ENCODE peak calls at places on chromosomes 16 and 17, in six cellular contexts. R is cardiac muscle cell; W is H9; L is adrenal gland; K is CD8-positive, alpha-beta memory T cell; G is breast epithelium. V is an unnamed sample.

GRCh38 chr16:4601317-4602186 is 13.1 kb downstream of the UBALD1 start:
- DNase-seq in R (peak; percentile 36), W (no peak), G (peak; percentile 64), L (peak; percentile 85), K (no peak), V (no peak)

GRCh38 chr17:68491864-68492263 is 20.4 kb upstream of the PRKAR1A start:
- DNase-seq in G (peak; percentile 72), R (no peak), K (no peak), L (peak; percentile 76), W (no peak), V (no peak)

GRCh38 chr17:19260958-19261357 is 23.8 kb downstream of the EPN2 start:
- DNase-seq in K (no peak), G (no peak), L (no peak), W (no peak), R (no peak), V (no peak)

GRCh38 chr17:1256699-1257098 is 13.5 kb upstream of the BHLHA9 start:
- DNase-seq in W (no peak), L (no peak), K (no peak), R (no peak), G (no peak), V (no peak)

GRCh38 chr17:82920150-82920549 is 80.3 kb upstream of the ZNF750 start:
- DNase-seq in W (no peak), R (no peak), G (no peak), L (no peak), K (no peak), V (no peak)

GRCh38 chr16:35011-35775 is 18.2 kb downstream of the POLR3K start:
- DNase-seq in R (no peak), G (no peak), L (peak; percentile 46), W (no peak), K (no peak), V (no peak)

GRCh38 chr16:13957197-13958078 is 37.5 kb downstream of the ERCC4 start:
- DNase-seq in K (no peak), L (peak; percentile 93), W (no peak), R (peak; percentile 96), G (peak; percentile 44), V (peak; percentile 80)

GRCh38 chr17:49000943-49001342 is 3.8 kb downstream of the IGF2BP1 start:
- DNase-seq in R (no peak), W (no peak), L (no peak), G (no peak), K (no peak), V (no peak)

GRCh38 chr17:73394523-73395450 is 83.0 kb upstream of the CDC42EP4 start:
- DNase-seq in L (no peak), G (no peak), K (no peak), W (peak; percentile 37), R (no peak), V (no peak)

GRCh38 chr16:1560153-1560552 is 26.7 kb downstream of the TMEM204 start:
- DNase-seq in W (no peak), G (no peak), L (no peak), R (no peak), K (no peak), V (no peak)

GRCh38 chr17:80313160-80313829 is 52.6 kb downstream of the RNF213 start:
- DNase-seq in W (no peak), G (no peak), K (no peak), R (no peak), L (no peak), V (no peak)

GRCh38 chr17:39694593-39694992 is 5.3 kb upstream of the ERBB2 start:
- DNase-seq in L (no peak), W (no peak), G (no peak), R (no peak), K (no peak), V (no peak)

GRCh38 chr17:48335858-48336500 is 94.0 kb downstream of the SKAP1 start:
- DNase-seq in L (no peak), R (peak; percentile 67), W (no peak), G (no peak), K (peak; percentile 61), V (no peak)

GRCh38 chr17:46841561-46842379 is 9.6 kb upstream of the WNT9B start:
- DNase-seq in R (peak; percentile 29), L (no peak), G (no peak), K (no peak), W (peak; percentile 81), V (no peak)

GRCh38 chr16:5027575-5028235 is 6.0 kb downstream of the NAGPA start:
- DNase-seq in G (no peak), R (no peak), K (no peak), W (no peak), L (no peak), V (no peak)

GRCh38 chr17:28498652-28499365 is 7.3 kb upstream of the FOXN1 start:
- DNase-seq in K (no peak), W (no peak), R (no peak), L (no peak), G (no peak), V (no peak)

GRCh38 chr16:73732681-73733080 is 563.9 kb upstream of the PSMD7 start:
- DNase-seq in W (no peak), K (no peak), R (no peak), L (no peak), G (no peak), V (no peak)

GRCh38 chr16:12582696-12583095 is 221.0 kb downstream of the CPPED1 start:
- DNase-seq in R (no peak), W (no peak), L (no peak), G (no peak), K (no peak), V (no peak)

GRCh38 chr16:30571444-30572322 is at the start of gene ZNF688:
- DNase-seq in R (peak; percentile 99), G (peak; percentile 97), L (peak; percentile 98), K (peak; percentile 96), W (peak; percentile 96), V (peak; percentile 98)

GRCh38 chr17:49198206-49198605 is 12.2 kb downstream of the GNGT2 start:
- DNase-seq in G (no peak), K (no peak), W (no peak), R (no peak), L (no peak), V (no peak)

GRCh38 chr16:25126820-25127232 is 15.3 kb downstream of the LCMT1 start:
- DNase-seq in K (peak; percentile 14), L (peak; percentile 71), G (no peak), W (no peak), R (peak; percentile 84), V (no peak)

GRCh38 chr16:54846761-54847160 is 83.9 kb upstream of the IRX5 start:
- DNase-seq in G (no peak), W (no peak), R (no peak), L (no peak), K (no peak), V (no peak)

GRCh38 chr16:397736-398332 is 835 bp downstream of the NME4 start:
- DNase-seq in L (peak; percentile 92), W (peak; percentile 92), R (peak; percentile 76), K (peak; percentile 29), G (peak; percentile 66), V (peak; percentile 91)

GRCh38 chr17:10398352-10398751 is 23.4 kb downstream of the MYH8 start:
- DNase-seq in W (peak; percentile 79), L (no peak), G (no peak), R (no peak), K (no peak), V (no peak)

GRCh38 chr17:61064087-61064951 is 335.3 kb upstream of the TBX2 start:
- DNase-seq in K (no peak), R (no peak), G (no peak), W (no peak), L (no peak), V (no peak)

GRCh38 chr16:89326721-89327120 is 109.2 kb downstream of the ZNF778 start:
- DNase-seq in G (no peak), L (peak; percentile 57), R (no peak), W (no peak), K (no peak), V (no peak)
- H3K4me1 ChIP-seq in G (peaks cover 14% of the 10 kb centered on the region), L (peaks cover 80% of the 10 kb centered on the region), R (peaks cover 47% of the 10 kb centered on the region), W (peaks cover 10% of the 10 kb centered on the region), K (peaks cover 82% of the 10 kb centered on the region), V (peaks cover 77% of the 10 kb centered on the region)

DNA sequence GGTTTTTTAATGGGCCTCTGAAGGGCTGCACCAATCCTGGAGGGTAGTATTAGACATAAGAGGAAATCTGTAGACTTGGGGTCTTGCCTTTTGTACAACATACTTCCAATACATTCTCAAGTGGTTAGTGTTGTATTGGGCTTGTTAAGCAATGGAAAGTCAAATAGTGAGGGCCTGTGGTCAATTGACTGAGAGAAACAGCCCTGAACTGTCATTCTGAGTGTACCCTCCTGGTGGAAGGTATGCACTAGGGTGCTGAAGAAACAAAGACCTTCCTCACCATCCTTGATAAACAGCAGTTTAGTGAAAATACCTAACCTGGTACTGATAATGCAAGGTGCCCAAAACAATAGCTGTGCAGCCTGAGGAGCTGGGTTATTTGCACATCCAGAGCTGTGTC is 22.2 kb downstream of the OR2C1 start:
- DNase-seq in G (no peak), W (no peak), K (no peak), L (no peak), R (no peak), V (no peak)
- H3K9me3 ChIP-seq in G (peaks cover 94% of the 10 kb centered on the region), W (peaks cover 37% of the 10 kb centered on the region), K (peaks cover 33% of the 10 kb centered on the region), L (peaks cover 51% of the 10 kb centered on the region), R (peaks cover 10% of the 10 kb centered on the region), V (peaks cover 89% of the 10 kb centered on the region)

GRCh38 chr17:38450699-38451029 is 22.4 kb downstream of the ARHGAP23 start:
- DNase-seq in G (no peak), L (no peak), W (no peak), K (no peak), R (no peak), V (no peak)

GRCh38 chr17:38452719-38453118 is 24.5 kb downstream of the ARHGAP23 start:
- DNase-seq in R (no peak), K (no peak), G (no peak), L (no peak), W (no peak), V (no peak)

GRCh38 chr17:38449364-38449763 is 21.1 kb downstream of the ARHGAP23 start:
- DNase-seq in K (no peak), W (peak; percentile 84), L (no peak), G (peak; percentile 74), R (no peak), V (no peak)

GRCh38 chr17:38451840-38452529 is 23.7 kb downstream of the ARHGAP23 start:
- DNase-seq in G (peak; percentile 37), R (peak; percentile 97), K (no peak), L (no peak), W (peak; percentile 97), V (no peak)

DNA sequence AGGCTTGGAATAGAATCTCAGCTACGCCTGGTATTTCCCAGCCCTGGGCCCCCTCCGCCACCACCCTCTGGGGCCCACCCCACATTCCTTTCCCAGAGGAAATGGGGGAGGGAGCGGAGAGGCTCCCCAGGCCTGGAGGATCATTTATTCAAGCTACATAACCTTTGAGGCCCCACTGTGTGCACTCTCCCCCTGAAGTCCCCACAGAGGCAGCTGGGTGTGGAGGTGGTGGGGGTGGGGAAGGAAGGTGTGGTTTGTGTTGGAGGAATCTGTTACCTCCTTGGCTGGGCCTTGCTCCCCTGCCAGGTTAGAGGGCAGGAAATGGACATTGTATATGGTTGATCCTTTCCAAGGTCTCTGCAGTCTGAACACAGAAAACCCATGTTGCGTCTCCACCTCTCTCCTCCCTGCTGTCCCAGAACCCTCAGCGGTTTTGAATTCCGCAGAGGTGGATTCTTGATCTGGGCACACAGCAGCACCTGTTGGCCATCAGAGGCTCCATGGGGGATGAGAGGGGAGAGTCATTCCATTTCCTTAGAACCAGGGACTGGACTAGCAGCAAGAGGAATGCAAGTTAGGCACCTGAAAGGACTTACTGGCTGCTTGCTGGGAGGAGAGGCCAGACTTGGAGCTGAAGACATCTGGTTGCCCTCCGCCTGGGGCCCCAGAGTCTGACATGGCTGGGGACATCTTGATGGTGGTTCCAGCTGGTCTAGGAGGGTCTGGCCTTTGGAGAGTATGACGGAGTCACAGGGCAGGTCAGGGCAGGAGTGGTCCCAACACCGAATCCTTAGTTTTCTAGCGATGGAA is 23.0 kb downstream of the ARHGAP23 start:
- DNase-seq in K (no peak), R (peak; percentile 89), W (peak; percentile 97), L (no peak), G (peak; percentile 69), V (no peak)
- H3K4me1 ChIP-seq in K (no peaks in the 10 kb centered on the region), R (peaks cover 28% of the 10 kb centered on the region), W (peaks cover 23% of the 10 kb centered on the region), L (peaks cover 49% of the 10 kb centered on the region), G (peaks cover 4% of the 10 kb centered on the region), V (peaks cover 44% of the 10 kb centered on the region)

GRCh38 chr16:35409503-35409902 is 1950.1 kb downstream of the TP53TG3F start:
- DNase-seq in W (no peak), K (no peak), R (no peak), L (no peak), G (no peak), V (no peak)
- H3K9me3 ChIP-seq in W (peaks cover 70% of the 10 kb centered on the region), K (peaks cover 4% of the 10 kb centered on the region), R (peaks cover 2% of the 10 kb centered on the region), L (no peaks in the 10 kb centered on the region), G (peaks cover 4% of the 10 kb centered on the region), V (no peaks in the 10 kb centered on the region)

V was measured in psoas muscle.